ENCODE peak calls at places on chromosomes 11 and 22, in ten cellular contexts. One of them, this sample, is unnamed. For H3K4me1, the result is how much of the 10 kb centered on the place peaks cover.

GRCh38 chr22:24289781-24290181 is 19.1 kb downstream of the SPECC1L start:
- DNase-seq in stomach: no peak
- DNase-seq in gastrocnemius medialis: no peak
- DNase-seq in mucosa of descending colon: no peak
- DNase-seq in PC-9: no peak
- DNase-seq in body of pancreas: no peak
- DNase-seq in heart right ventricle: no peak
- DNase-seq in tibial nerve: no peak
- DNase-seq in cardiac muscle cell: no peak
- DNase-seq in psoas muscle: no peak
- DNase-seq in this sample: no peak

GRCh38 chr11:79040348-79040747 is 400.5 kb downstream of the TENM4 start:
- DNase-seq in stomach: no peak
- DNase-seq in psoas muscle: no peak
- DNase-seq in PC-9: no peak
- DNase-seq in gastrocnemius medialis: no peak
- DNase-seq in cardiac muscle cell: no peak
- DNase-seq in heart right ventricle: no peak
- DNase-seq in body of pancreas: no peak
- DNase-seq in mucosa of descending colon: no peak
- DNase-seq in tibial nerve: no peak
- DNase-seq in this sample: no peak

GRCh38 chr11:67640021-67640757 is 626 bp upstream of the TBX10 start:
- DNase-seq in cardiac muscle cell: peak
- DNase-seq in gastrocnemius medialis: no peak
- DNase-seq in psoas muscle: peak
- DNase-seq in body of pancreas: peak
- DNase-seq in heart right ventricle: peak
- DNase-seq in stomach: peak
- DNase-seq in tibial nerve: peak
- DNase-seq in PC-9: peak
- DNase-seq in mucosa of descending colon: peak
- DNase-seq in this sample: no peak

GRCh38 chr11:92605667-92606066 is 363.8 kb upstream of the MTNR1B start:
- DNase-seq in cardiac muscle cell: no peak
- DNase-seq in stomach: no peak
- DNase-seq in PC-9: no peak
- DNase-seq in gastrocnemius medialis: no peak
- DNase-seq in psoas muscle: no peak
- DNase-seq in body of pancreas: no peak
- DNase-seq in heart right ventricle: no peak
- DNase-seq in mucosa of descending colon: no peak
- DNase-seq in tibial nerve: no peak
- DNase-seq in this sample: no peak

GRCh38 chr11:64743591-64744543 is at the start of gene RASGRP2:
- DNase-seq in PC-9: no peak
- DNase-seq in psoas muscle: peak
- DNase-seq in cardiac muscle cell: peak
- DNase-seq in stomach: peak
- DNase-seq in mucosa of descending colon: peak
- DNase-seq in heart right ventricle: peak
- DNase-seq in tibial nerve: peak
- DNase-seq in gastrocnemius medialis: peak
- DNase-seq in body of pancreas: peak
- DNase-seq in this sample: peak

GRCh38 chr11:13334068-13334785 is 56.6 kb downstream of the BMAL1 start:
- DNase-seq in PC-9: no peak
- DNase-seq in gastrocnemius medialis: no peak
- DNase-seq in mucosa of descending colon: no peak
- DNase-seq in heart right ventricle: no peak
- DNase-seq in body of pancreas: no peak
- DNase-seq in stomach: no peak
- DNase-seq in cardiac muscle cell: no peak
- DNase-seq in tibial nerve: no peak
- DNase-seq in psoas muscle: no peak
- DNase-seq in this sample: no peak

GRCh38 chr22:35944458-35944857 is 84.2 kb downstream of the RBFOX2 start:
- DNase-seq in gastrocnemius medialis: no peak
- DNase-seq in mucosa of descending colon: no peak
- DNase-seq in cardiac muscle cell: no peak
- DNase-seq in PC-9: no peak
- DNase-seq in body of pancreas: no peak
- DNase-seq in heart right ventricle: no peak
- DNase-seq in psoas muscle: no peak
- DNase-seq in tibial nerve: no peak
- DNase-seq in stomach: no peak
- DNase-seq in this sample: no peak

GRCh38 chr11:111417011-111417765 is 38.1 kb upstream of the POU2AF1 start:
- DNase-seq in psoas muscle: no peak
- DNase-seq in PC-9: no peak
- DNase-seq in gastrocnemius medialis: no peak
- DNase-seq in tibial nerve: no peak
- DNase-seq in stomach: no peak
- DNase-seq in body of pancreas: no peak
- DNase-seq in cardiac muscle cell: no peak
- DNase-seq in mucosa of descending colon: no peak
- DNase-seq in heart right ventricle: no peak
- DNase-seq in this sample: no peak

GRCh38 chr11:77865805-77866204 is 44.9 kb downstream of the AAMDC start:
- DNase-seq in psoas muscle: no peak
- DNase-seq in mucosa of descending colon: no peak
- DNase-seq in body of pancreas: no peak
- DNase-seq in gastrocnemius medialis: no peak
- DNase-seq in stomach: no peak
- DNase-seq in PC-9: no peak
- DNase-seq in cardiac muscle cell: no peak
- DNase-seq in heart right ventricle: no peak
- DNase-seq in tibial nerve: no peak
- DNase-seq in this sample: no peak

GRCh38 chr22:29702025-29702930 is 17.5 kb upstream of the CABP7 start:
- DNase-seq in stomach: no peak
- DNase-seq in psoas muscle: no peak
- DNase-seq in cardiac muscle cell: no peak
- DNase-seq in body of pancreas: no peak
- DNase-seq in gastrocnemius medialis: no peak
- DNase-seq in PC-9: peak
- DNase-seq in tibial nerve: no peak
- DNase-seq in heart right ventricle: no peak
- DNase-seq in mucosa of descending colon: no peak
- DNase-seq in this sample: no peak
- TF ChIP-seq CTCF in stomach: no peak
- TF ChIP-seq CTCF in psoas muscle: no peak
- TF ChIP-seq CTCF in cardiac muscle cell: no peak
- TF ChIP-seq CTCF in body of pancreas: no peak
- TF ChIP-seq CTCF in gastrocnemius medialis: no peak
- TF ChIP-seq CTCF in PC-9: no peak
- TF ChIP-seq CTCF in tibial nerve: no peak
- TF ChIP-seq CTCF in heart right ventricle: no peak
- TF ChIP-seq CTCF in mucosa of descending colon: no peak
- TF ChIP-seq CTCF in this sample: no peak

GRCh38 chr11:10488581-10489443 is 33.7 kb downstream of the AMPD3 start:
- DNase-seq in stomach: peak
- DNase-seq in mucosa of descending colon: peak
- DNase-seq in cardiac muscle cell: no peak
- DNase-seq in body of pancreas: no peak
- DNase-seq in gastrocnemius medialis: no peak
- DNase-seq in psoas muscle: no peak
- DNase-seq in PC-9: peak
- DNase-seq in tibial nerve: no peak
- DNase-seq in heart right ventricle: no peak
- DNase-seq in this sample: peak
- H3K4me3 ChIP-seq in stomach: no peak
- H3K4me3 ChIP-seq in mucosa of descending colon: no peak
- H3K4me3 ChIP-seq in cardiac muscle cell: no peak
- H3K4me3 ChIP-seq in body of pancreas: no peak
- H3K4me3 ChIP-seq in gastrocnemius medialis: no peak
- H3K4me3 ChIP-seq in psoas muscle: no peak
- H3K4me3 ChIP-seq in PC-9: no peak
- H3K4me3 ChIP-seq in tibial nerve: no peak
- H3K4me3 ChIP-seq in heart right ventricle: no peak
- H3K4me3 ChIP-seq in this sample: no peak

DNA sequence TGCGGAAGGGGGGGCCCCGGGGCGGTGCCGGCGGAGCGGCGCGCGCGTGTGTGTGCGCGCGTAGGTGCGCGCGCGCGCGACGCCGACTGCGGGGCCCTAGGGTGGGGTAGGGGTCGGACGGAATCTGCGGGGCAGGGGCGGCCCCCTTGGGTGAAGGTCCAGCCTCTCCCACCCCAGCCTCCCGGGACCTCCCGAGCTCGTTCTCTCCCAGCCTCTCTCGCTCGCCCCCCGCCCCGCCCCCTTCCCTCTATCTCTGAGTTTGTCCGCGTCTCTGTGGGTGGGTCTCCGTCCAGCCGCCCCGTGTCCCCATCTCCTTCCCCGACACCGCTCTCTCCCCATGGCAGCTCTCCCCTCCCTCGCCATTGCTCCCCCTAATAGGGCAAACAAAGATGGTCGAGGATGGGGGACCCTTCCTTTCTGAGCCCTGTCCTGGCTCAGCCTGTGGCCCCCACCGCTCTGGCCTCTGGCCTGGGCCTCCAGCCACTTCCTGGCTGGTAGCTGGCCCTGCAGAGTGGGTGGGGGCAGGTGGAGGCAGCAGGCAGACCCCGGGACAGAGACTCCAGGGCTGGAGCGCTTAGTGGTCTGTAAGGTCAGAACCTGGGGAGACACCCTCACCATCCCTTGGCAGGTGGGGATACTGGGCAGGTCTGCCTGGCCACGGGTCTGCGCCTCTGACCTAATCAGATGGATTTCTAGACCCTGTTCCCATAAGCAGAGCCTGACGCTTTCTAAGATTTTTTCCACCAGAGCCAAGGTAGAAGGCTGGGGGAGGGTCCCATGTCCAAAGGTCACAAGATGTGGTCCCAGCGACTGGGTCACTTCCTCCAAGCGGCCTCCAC is 32.9 kb upstream of the PRR5 start:
- DNase-seq in cardiac muscle cell: no peak
- DNase-seq in gastrocnemius medialis: no peak
- DNase-seq in stomach: no peak
- DNase-seq in psoas muscle: peak
- DNase-seq in mucosa of descending colon: peak
- DNase-seq in PC-9: no peak
- DNase-seq in heart right ventricle: peak
- DNase-seq in tibial nerve: no peak
- DNase-seq in body of pancreas: no peak
- DNase-seq in this sample: no peak
- H3K4me1 ChIP-seq in cardiac muscle cell: under half
- H3K4me1 ChIP-seq in gastrocnemius medialis: under half
- H3K4me1 ChIP-seq in stomach: under half
- H3K4me1 ChIP-seq in psoas muscle: under half
- H3K4me1 ChIP-seq in mucosa of descending colon: under half
- H3K4me1 ChIP-seq in PC-9: under half
- H3K4me1 ChIP-seq in heart right ventricle: under half
- H3K4me1 ChIP-seq in tibial nerve: under half
- H3K4me1 ChIP-seq in body of pancreas: under half
- H3K4me1 ChIP-seq in this sample: under half

DNA sequence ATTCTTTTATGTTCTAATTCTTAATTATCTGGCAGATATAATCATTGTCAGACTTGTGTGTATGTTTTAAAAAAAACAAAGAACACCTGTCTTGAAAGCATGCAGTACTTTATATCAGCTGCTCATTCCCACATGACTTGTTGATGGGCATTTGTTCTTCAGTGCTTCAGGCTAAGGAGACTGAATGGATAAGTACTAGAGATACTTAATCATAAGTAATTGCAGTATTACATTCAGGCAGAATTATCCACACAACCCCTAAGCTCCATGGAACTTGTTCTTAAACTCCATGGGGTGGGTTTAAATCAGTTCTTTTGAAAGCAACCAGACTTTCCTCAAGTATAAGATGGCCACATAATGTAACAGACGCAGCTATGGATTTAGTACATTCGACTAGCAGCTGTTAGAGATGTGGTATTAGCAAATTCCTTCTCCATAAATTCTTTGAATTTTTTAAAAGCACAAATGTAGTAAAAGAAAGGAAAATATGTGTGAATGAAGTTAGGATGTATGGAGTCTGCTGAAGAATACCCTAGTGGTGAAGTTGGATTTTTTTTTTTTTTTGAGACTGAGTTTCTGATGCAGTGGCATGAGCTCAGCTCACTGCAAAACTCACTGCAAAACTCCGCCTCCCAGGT is 3.0 kb downstream of the JAM3 start:
- DNase-seq in PC-9: no peak
- DNase-seq in gastrocnemius medialis: no peak
- DNase-seq in body of pancreas: no peak
- DNase-seq in tibial nerve: no peak
- DNase-seq in mucosa of descending colon: no peak
- DNase-seq in stomach: no peak
- DNase-seq in heart right ventricle: no peak
- DNase-seq in psoas muscle: no peak
- DNase-seq in cardiac muscle cell: no peak
- DNase-seq in this sample: no peak
- TF ChIP-seq CTCF in PC-9: no peak
- TF ChIP-seq CTCF in gastrocnemius medialis: no peak
- TF ChIP-seq CTCF in body of pancreas: no peak
- TF ChIP-seq CTCF in tibial nerve: peak
- TF ChIP-seq CTCF in mucosa of descending colon: no peak
- TF ChIP-seq CTCF in stomach: no peak
- TF ChIP-seq CTCF in heart right ventricle: no peak
- TF ChIP-seq CTCF in psoas muscle: no peak
- TF ChIP-seq CTCF in cardiac muscle cell: no peak
- TF ChIP-seq CTCF in this sample: peak

DNA sequence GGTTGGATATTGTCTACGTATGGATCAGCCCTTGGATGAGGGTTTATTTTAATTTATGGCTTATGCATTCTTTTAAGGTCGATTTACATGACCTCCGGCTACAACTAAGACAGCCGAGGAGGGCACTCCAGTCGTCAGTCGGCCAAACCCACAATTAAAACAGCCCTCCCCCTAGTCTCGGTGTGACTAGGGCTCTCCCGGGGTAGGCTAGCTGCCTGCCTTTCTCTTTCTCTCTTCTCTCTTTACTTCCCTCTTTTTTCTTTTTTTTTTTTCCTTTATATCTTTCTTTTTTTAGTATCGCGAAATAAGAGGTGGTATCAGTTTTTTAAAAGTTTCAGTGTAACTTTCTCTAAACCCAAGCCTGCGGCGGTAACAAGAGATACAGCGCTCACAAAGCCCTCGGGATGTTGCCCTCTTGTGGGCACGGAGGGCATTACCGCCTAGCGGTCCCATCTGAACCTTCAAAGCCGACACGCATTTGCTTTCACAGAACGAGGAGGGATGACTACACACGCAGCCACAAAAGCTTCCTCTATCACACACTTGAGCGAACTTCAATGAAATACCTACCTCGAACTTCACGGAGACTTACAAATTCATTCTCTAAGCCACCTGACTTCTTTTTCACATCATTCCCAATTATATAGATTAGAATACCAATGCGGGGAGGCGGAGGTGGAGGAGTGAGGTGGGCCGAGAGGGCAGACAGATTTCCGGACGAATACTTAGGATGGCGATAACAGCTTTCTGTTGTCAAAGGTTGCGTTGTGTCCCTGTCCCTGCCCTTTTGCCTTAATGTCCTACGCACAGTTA is 132.3 kb upstream of the C11orf58 start:
- DNase-seq in stomach: peak
- DNase-seq in cardiac muscle cell: peak
- DNase-seq in tibial nerve: peak
- DNase-seq in body of pancreas: peak
- DNase-seq in heart right ventricle: peak
- DNase-seq in mucosa of descending colon: peak
- DNase-seq in gastrocnemius medialis: peak
- DNase-seq in psoas muscle: peak
- DNase-seq in PC-9: peak
- DNase-seq in this sample: no peak
- H3K4me3 ChIP-seq in stomach: peak
- H3K4me3 ChIP-seq in cardiac muscle cell: peak
- H3K4me3 ChIP-seq in tibial nerve: peak
- H3K4me3 ChIP-seq in body of pancreas: peak
- H3K4me3 ChIP-seq in heart right ventricle: peak
- H3K4me3 ChIP-seq in mucosa of descending colon: no peak
- H3K4me3 ChIP-seq in gastrocnemius medialis: peak
- H3K4me3 ChIP-seq in psoas muscle: peak
- H3K4me3 ChIP-seq in PC-9: peak
- H3K4me3 ChIP-seq in this sample: peak

GRCh38 chr11:119689318-119689717 is 39.7 kb downstream of the NECTIN1 start:
- DNase-seq in stomach: no peak
- DNase-seq in heart right ventricle: no peak
- DNase-seq in gastrocnemius medialis: no peak
- DNase-seq in tibial nerve: no peak
- DNase-seq in body of pancreas: no peak
- DNase-seq in PC-9: no peak
- DNase-seq in mucosa of descending colon: no peak
- DNase-seq in cardiac muscle cell: no peak
- DNase-seq in psoas muscle: no peak
- DNase-seq in this sample: no peak
- H3K4me1 ChIP-seq in stomach: under half
- H3K4me1 ChIP-seq in heart right ventricle: under half
- H3K4me1 ChIP-seq in gastrocnemius medialis: under half
- H3K4me1 ChIP-seq in tibial nerve: under half
- H3K4me1 ChIP-seq in body of pancreas: under half
- H3K4me1 ChIP-seq in PC-9: under half
- H3K4me1 ChIP-seq in mucosa of descending colon: under half
- H3K4me1 ChIP-seq in cardiac muscle cell: under half
- H3K4me1 ChIP-seq in psoas muscle: under half
- H3K4me1 ChIP-seq in this sample: half or more

This sample was measured in esophagus squamous epithelium.